ENCODE peak calls at places on chromosomes 6 and 20, in six cellular contexts. C, X, A, W, H and T are unnamed samples.
A peak's percentile ranks its signal among the peaks of the same experiment; 100 is the strongest.

GRCh38 chr6:47149070-47149469 is 106.9 kb upstream of the ADGRF1 start:
- DNase-seq in C (no peak), W (no peak), A (no peak), X (no peak), H (no peak), T (no peak)

GRCh38 chr20:1942061-1942460 is 46.9 kb downstream of the SIRPA start:
- DNase-seq in C (no peak), X (no peak), H (no peak), A (no peak), W (no peak), T (no peak)

GRCh38 chr6:108778421-108779186 is 69.6 kb upstream of the ARMC2 start:
- DNase-seq in W (no peak), C (no peak), X (no peak), A (no peak), H (no peak), T (no peak)

GRCh38 chr6:112176175-112176574 is 78.2 kb downstream of the LAMA4 start:
- DNase-seq in W (peak; percentile 36), X (no peak), H (no peak), A (no peak), C (no peak), T (peak; percentile 27)

GRCh38 chr6:142013875-142014495 is 118.7 kb upstream of the GJE1 start:
- DNase-seq in A (no peak), W (peak; percentile 48), H (peak; percentile 45), X (no peak), C (no peak), T (peak; percentile 67)

GRCh38 chr20:38270869-38271608 is 10.5 kb upstream of the KIAA1755 start:
- DNase-seq in W (peak; percentile 92), X (no peak), A (peak; percentile 99), C (no peak), H (peak; percentile 99), T (peak; percentile 100)

GRCh38 chr6:45836984-45837383 is 178.7 kb downstream of the CLIC5 start:
- DNase-seq in C (no peak), W (no peak), H (no peak), A (no peak), X (no peak), T (no peak)

GRCh38 chr6:12592634-12593033 is 123.9 kb upstream of the PHACTR1 start:
- DNase-seq in C (no peak), A (no peak), W (peak; percentile 83), X (no peak), H (peak; percentile 47), T (peak; percentile 92)

GRCh38 chr20:44204156-44204831 is 6.3 kb downstream of the OSER1 start:
- DNase-seq in H (peak; percentile 97), A (peak; percentile 95), W (peak; percentile 74), X (no peak), C (no peak), T (peak; percentile 98)

GRCh38 chr20:34089655-34090324 is 22.3 kb downstream of the EIF2S2 start:
- DNase-seq in C (no peak), A (no peak), H (no peak), W (no peak), X (no peak), T (no peak)

GRCh38 chr6:48615041-48615440 is 504.0 kb upstream of the PTCHD4 start:
- DNase-seq in C (no peak), X (no peak), H (peak; percentile 74), W (no peak), A (peak; percentile 59), T (peak; percentile 73)

GRCh38 chr6:32664827-32665362 is 1.6 kb downstream of the HLA-DQB1 start:
- DNase-seq in X (peak; percentile 31), A (no peak), H (no peak), W (peak; percentile 67), C (no peak), T (no peak)

GRCh38 chr6:121686611-121687023 is 251.2 kb downstream of the GJA1 start:
- DNase-seq in A (no peak), C (no peak), H (no peak), X (no peak), W (no peak), T (no peak)

GRCh38 chr6:15073344-15073789 is 172.5 kb upstream of the JARID2 start:
- DNase-seq in C (no peak), H (peak; percentile 62), X (no peak), W (peak; percentile 81), A (no peak), T (peak; percentile 95)

GRCh38 chr6:16674666-16675392 is 86.4 kb downstream of the ATXN1 start:
- DNase-seq in X (no peak), H (peak; percentile 84), C (no peak), A (peak; percentile 69), W (no peak), T (peak; percentile 41)

GRCh38 chr20:63498950-63499332 is at the start of gene EEF1A2:
- DNase-seq in C (no peak), W (no peak), H (no peak), X (peak; percentile 56), A (no peak), T (peak; percentile 43)

GRCh38 chr6:33613146-33613793 is 7.9 kb upstream of the ITPR3 start:
- DNase-seq in C (no peak), W (peak; percentile 77), H (peak; percentile 89), A (peak; percentile 66), X (no peak), T (peak; percentile 92)

GRCh38 chr20:3744806-3745685 is 12.6 kb downstream of the HSPA12B start:
- DNase-seq in X (peak; percentile 67), H (peak; percentile 50), C (no peak), W (peak; percentile 65), A (peak; percentile 32), T (peak; percentile 83)

GRCh38 chr6:136338486-136338885 is 48.8 kb upstream of the BCLAF1 start:
- DNase-seq in A (no peak), W (no peak), H (no peak), X (no peak), C (no peak), T (no peak)

GRCh38 chr6:56594699-56595098 is 48.0 kb downstream of the DST start:
- DNase-seq in C (no peak), A (no peak), X (no peak), H (no peak), W (no peak), T (no peak)

GRCh38 chr6:84052204-84052882 is 18.8 kb downstream of the MRAP2 start:
- DNase-seq in X (no peak), C (peak; percentile 82), W (peak; percentile 74), A (peak; percentile 68), H (peak; percentile 67), T (peak; percentile 49)

GRCh38 chr6:153126218-153126617 is 4.9 kb downstream of the RGS17 start:
- DNase-seq in H (no peak), C (no peak), A (no peak), W (no peak), X (no peak), T (no peak)

GRCh38 chr20:57061058-57061900 is 205.2 kb downstream of the BMP7 start:
- DNase-seq in A (no peak), W (peak; percentile 68), C (no peak), H (no peak), X (no peak), T (peak; percentile 61)

GRCh38 chr6:48101277-48101676 is 9.7 kb downstream of the PTCHD4 start:
- DNase-seq in H (peak; percentile 33), W (no peak), A (peak; percentile 73), C (no peak), X (no peak), T (peak; percentile 59)

GRCh38 chr6:143969077-143969476 is 39.0 kb downstream of the PLAGL1 start:
- DNase-seq in A (no peak), H (no peak), C (no peak), W (no peak), X (no peak), T (no peak)

GRCh38 chr20:24545168-24545567 is 75.7 kb downstream of the SYNDIG1 start:
- DNase-seq in C (no peak), A (no peak), X (no peak), H (no peak), W (no peak), T (no peak)

GRCh38 chr20:37505263-37506165 is 15.5 kb upstream of the NNAT start:
- DNase-seq in C (no peak), W (no peak), H (no peak), A (no peak), X (no peak), T (no peak)

GRCh38 chr6:73282876-73283275 is 19.9 kb upstream of the KHDC1 start:
- DNase-seq in H (no peak), A (no peak), X (no peak), W (no peak), C (no peak), T (no peak)

GRCh38 chr6:52839124-52840055 is 1.2 kb downstream of the GSTA5 start:
- DNase-seq in A (peak; percentile 73), C (no peak), X (peak; percentile 39), H (peak; percentile 45), W (peak; percentile 85), T (peak; percentile 90)

GRCh38 chr20:54123587-54124180 is 50.1 kb downstream of the CYP24A1 start:
- DNase-seq in C (no peak), W (peak; percentile 95), H (peak; percentile 99), A (peak; percentile 98), X (no peak), T (peak; percentile 100)

GRCh38 chr6:75300206-75300605 is 15.6 kb upstream of the TMEM30A start:
- DNase-seq in W (no peak), H (no peak), X (no peak), C (no peak), A (no peak), T (no peak)

GRCh38 chr6:150291968-150292710 is 76.7 kb upstream of the IYD start:
- DNase-seq in A (no peak), C (no peak), H (no peak), X (no peak), W (no peak), T (peak; percentile 10)

GRCh38 chr6:126614642-126615504 is 275.0 kb downstream of the CENPW start:
- DNase-seq in A (no peak), X (no peak), H (no peak), C (no peak), W (no peak), T (no peak)

GRCh38 chr6:115612796-115613479 is 447.8 kb downstream of the FRK start:
- DNase-seq in H (no peak), W (no peak), X (no peak), C (no peak), A (no peak), T (no peak)

GRCh38 chr6:38064431-38064830 is 244.9 kb downstream of the ZFAND3 start:
- DNase-seq in A (no peak), X (no peak), W (no peak), C (no peak), H (peak; percentile 58), T (no peak)

GRCh38 chr6:8589941-8590676 is 154.8 kb upstream of the SLC35B3 start:
- DNase-seq in X (no peak), W (peak; percentile 25), C (no peak), A (no peak), H (no peak), T (peak; percentile 17)

GRCh38 chr6:35185302-35185681 is 28.5 kb upstream of the SCUBE3 start:
- DNase-seq in A (peak; percentile 43), H (peak; percentile 65), W (peak; percentile 84), C (no peak), X (no peak), T (peak; percentile 68)